ENCODE peak calls at places on chromosomes 4 and X, in five cellular contexts. U is K562, H is H1, V is HepG2, D is GM12878. T is an unnamed sample.

GRCh38 chr4:166981847-166982246 is 252.4 kb downstream of the SPOCK3 start:
- DNase-seq in V (no peak), D (no peak), U (no peak), H (no peak), T (no peak)

GRCh38 chr4:72966652-72967051 is 102.9 kb downstream of the COX18 start:
- DNase-seq in D (no peak), H (no peak), V (no peak), U (no peak), T (no peak)

GRCh38 chr4:27791640-27792039 is 931.0 kb downstream of the STIM2 start:
- DNase-seq in V (no peak), U (no peak), H (no peak), D (no peak), T (no peak)

GRCh38 chr4:155322782-155323181 is 54.0 kb downstream of the MAP9 start:
- DNase-seq in U (no peak), V (no peak), H (no peak), D (no peak), T (no peak)

GRCh38 chr4:137420901-137421384 is 111.4 kb downstream of the PCDH18 start:
- DNase-seq in H (no peak), D (no peak), V (no peak), U (no peak), T (no peak)

GRCh38 chrX:18291006-18291545 is 63.4 kb downstream of the SCML2 start:
- DNase-seq in H (no peak), U (no peak), D (no peak), V (no peak), T (no peak)

GRCh38 chrX:103687073-103687695 is 685 bp upstream of the MORF4L2 start:
- DNase-seq in H (peak), U (peak), D (no peak), V (no peak), T (peak)

GRCh38 chrX:151722241-151722846 is 6.5 kb downstream of the FATE1 start:
- DNase-seq in U (peak), D (no peak), V (peak), H (peak), T (peak)

GRCh38 chrX:154967603-154968002 is 54.9 kb downstream of the F8 start:
- DNase-seq in H (no peak), V (no peak), U (no peak), D (no peak), T (peak)

GRCh38 chr4:44446801-44447562 is 1.6 kb downstream of the KCTD8 start:
- DNase-seq in U (no peak), D (no peak), V (no peak), H (peak), T (no peak)

GRCh38 chr4:33802578-33802977 is 2441.7 kb downstream of the ARAP2 start:
- DNase-seq in H (no peak), U (no peak), V (no peak), D (no peak), T (no peak)
- TF ChIP-seq KDM1A in H (no peak), U (no peak), V (no peak), D (no peak), T (no peak)

GRCh38 chr4:100547541-100548208 is 29.9 kb upstream of the EMCN start:
- DNase-seq in V (peak), H (no peak), U (no peak), D (no peak), T (no peak)

GRCh38 chr4:100548209-100548579 is 30.4 kb upstream of the EMCN start:
- DNase-seq in V (no peak), U (no peak), D (no peak), H (no peak), T (no peak)
- TF ChIP-seq KDM1A in V (no peak), U (no peak), D (no peak), H (no peak), T (no peak)

DNA sequence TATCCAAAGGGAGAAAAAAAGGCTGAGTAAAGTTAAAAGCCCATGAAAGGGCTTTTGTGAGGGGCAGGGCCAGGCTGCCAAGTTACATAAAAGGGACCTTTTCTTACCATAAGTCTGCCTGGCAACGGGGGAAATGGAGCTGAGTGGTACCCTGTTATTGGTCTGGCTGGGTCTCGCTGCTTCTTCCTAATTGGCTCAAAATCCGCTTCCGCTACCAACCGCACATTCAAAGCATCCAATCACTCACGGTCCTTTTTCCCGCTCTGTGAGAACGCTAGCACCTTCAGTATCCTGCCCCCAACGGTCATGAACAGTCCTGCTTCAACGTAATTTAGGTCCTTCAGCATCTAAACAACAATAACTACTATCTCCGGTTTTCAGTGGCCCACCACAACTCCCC is 611 bp downstream of the TEX11 start:
- DNase-seq in H (no peak), V (no peak), D (no peak), U (no peak), T (no peak)
- TF ChIP-seq KDM1A in H (no peak), V (no peak), D (no peak), U (no peak), T (no peak)

DNA sequence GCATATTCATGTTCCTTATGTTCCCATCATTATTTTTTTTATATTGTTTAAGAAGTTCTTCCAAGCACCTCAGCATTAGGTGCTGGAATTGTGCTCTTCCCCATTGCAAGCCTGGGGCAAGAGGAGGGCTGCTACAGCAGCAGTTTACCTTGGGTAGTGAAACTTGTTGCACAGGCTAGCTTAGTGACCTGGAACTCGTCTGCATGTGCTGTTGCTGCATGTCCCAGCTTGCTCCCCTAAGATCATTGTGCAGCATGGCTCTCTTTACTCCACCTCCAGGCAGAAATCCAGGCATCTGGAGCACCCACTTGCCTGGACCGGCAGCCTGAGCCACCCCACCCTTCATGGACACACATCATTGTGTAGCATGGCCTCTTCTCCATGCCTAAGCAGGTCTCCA is 776.0 kb downstream of the GLUD2 start:
- DNase-seq in U (no peak), D (no peak), V (no peak), H (no peak), T (no peak)
- TF ChIP-seq KDM1A in U (no peak), D (no peak), V (no peak), H (no peak), T (no peak)

GRCh38 chr4:55255171-55255570 is 90.9 kb upstream of the SRD5A3 start:
- DNase-seq in H (no peak), D (no peak), U (no peak), V (no peak), T (no peak)

GRCh38 chr4:55256787-55257186 is 89.3 kb upstream of the SRD5A3 start:
- DNase-seq in V (no peak), H (no peak), D (no peak), U (no peak), T (no peak)

GRCh38 chr4:55253911-55254593 is 92.0 kb upstream of the SRD5A3 start:
- DNase-seq in H (no peak), D (no peak), V (no peak), U (no peak), T (no peak)

DNA sequence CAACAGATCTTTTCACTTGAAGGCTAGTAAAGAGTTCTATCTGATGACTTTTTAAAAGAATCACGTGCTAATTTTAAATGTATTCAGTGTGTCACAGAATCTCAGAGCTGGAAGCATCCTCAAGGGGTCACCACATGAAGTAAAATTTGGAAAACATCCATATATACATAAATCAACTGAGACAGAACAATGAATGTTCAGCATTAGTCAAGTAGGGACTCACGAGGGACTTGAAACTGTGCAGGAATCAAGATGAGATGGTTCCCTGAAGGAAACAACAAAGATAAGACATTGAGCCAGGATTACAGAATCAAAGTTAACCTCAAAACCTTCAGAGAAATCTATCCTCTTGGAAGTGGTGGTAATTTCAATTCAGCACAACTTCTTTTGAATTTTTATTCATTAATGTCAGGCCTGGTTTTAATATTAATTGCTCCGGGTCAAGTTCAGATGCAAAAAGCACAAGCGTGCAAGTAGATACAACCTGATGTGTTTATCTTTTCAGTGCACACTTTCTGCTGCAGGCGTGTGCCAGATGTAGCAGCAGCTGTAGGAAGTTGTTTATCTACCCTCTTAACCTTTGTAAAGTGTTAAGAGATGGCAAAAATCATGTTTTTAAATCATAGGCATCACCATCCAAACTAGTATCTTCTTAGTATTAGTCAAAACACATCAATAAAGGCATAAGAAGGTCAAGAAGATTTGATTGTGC is 87.7 kb upstream of the SRD5A3 start:
- DNase-seq in U (no peak), H (no peak), D (no peak), V (no peak), T (no peak)
- TF ChIP-seq KDM1A in U (no peak), H (no peak), D (no peak), V (no peak), T (no peak)

GRCh38 chr4:51999250-51999649 is 20.9 kb downstream of the LRRC66 start:
- DNase-seq in H (no peak), V (no peak), U (no peak), D (no peak), T (no peak)

GRCh38 chr4:52001616-52002015 is 18.5 kb downstream of the LRRC66 start:
- DNase-seq in V (no peak), D (no peak), U (no peak), H (no peak), T (no peak)

GRCh38 chr4:51997647-51998046 is 22.5 kb downstream of the LRRC66 start:
- DNase-seq in D (no peak), U (no peak), V (no peak), H (no peak), T (no peak)

GRCh38 chr4:51998837-51999236 is 21.3 kb downstream of the LRRC66 start:
- DNase-seq in D (no peak), V (no peak), H (no peak), U (no peak), T (no peak)

DNA sequence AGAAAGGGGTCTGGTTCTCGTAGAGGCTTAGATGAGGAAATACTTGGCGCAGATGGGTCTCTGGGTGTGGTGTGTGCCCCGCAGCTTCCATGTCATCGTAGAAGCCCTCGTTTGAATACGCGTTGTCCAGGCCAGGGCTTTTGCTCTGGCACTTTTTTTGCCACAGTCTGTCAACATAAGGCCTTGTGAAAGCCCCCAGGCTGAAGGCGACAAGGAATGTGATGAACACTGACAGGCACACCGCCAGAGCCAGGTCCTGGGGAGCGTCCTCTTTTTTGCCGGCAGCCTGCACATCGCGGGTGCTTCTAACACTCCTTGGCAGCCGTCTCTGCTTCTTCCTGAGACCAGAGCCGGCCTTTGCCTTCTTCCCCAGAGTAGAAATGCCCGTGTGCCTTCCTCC is 24.5 kb downstream of the LRRC66 start:
- DNase-seq in U (no peak), V (no peak), H (no peak), D (no peak), T (no peak)
- TF ChIP-seq KDM1A in U (no peak), V (no peak), H (no peak), D (no peak), T (no peak)

GRCh38 chr4:7647932-7648812 is 213.4 kb upstream of the PSAPL1 start:
- DNase-seq in D (no peak), V (peak), H (no peak), U (peak), T (peak)
- TF ChIP-seq KDM1A in D (no peak), V (no peak), H (no peak), U (no peak), T (no peak)

T was measured in A549.